ENCODE peak calls at places on chromosomes 5 and 9, in four cellular contexts. One of them, this sample, is unnamed.

GRCh38 chr9:120571443-120572257 is 8.3 kb downstream of the CDK5RAP2 start:
- DNase-seq in endodermal cell: no peak
- DNase-seq in left ventricle myocardium inferior: peak; percentile 67
- DNase-seq in iris pigment epithelial cell: no peak
- DNase-seq in this sample: no peak

GRCh38 chr9:98192503-98193335 is at the start of gene CORO2A:
- DNase-seq in endodermal cell: peak; percentile 95
- DNase-seq in left ventricle myocardium inferior: peak; percentile 75
- DNase-seq in iris pigment epithelial cell: peak; percentile 72
- DNase-seq in this sample: peak; percentile 91

GRCh38 chr5:159096555-159097460 is 2.9 kb downstream of the EBF1 start:
- DNase-seq in iris pigment epithelial cell: no peak
- DNase-seq in endodermal cell: peak; percentile 65
- DNase-seq in left ventricle myocardium inferior: no peak
- DNase-seq in this sample: no peak

GRCh38 chr5:154285661-154286408 is 95.3 kb downstream of the GALNT10 start:
- DNase-seq in left ventricle myocardium inferior: no peak
- DNase-seq in endodermal cell: peak; percentile 53
- DNase-seq in iris pigment epithelial cell: peak; percentile 55
- DNase-seq in this sample: peak; percentile 78

GRCh38 chr5:134132372-134133212 is 18.1 kb downstream of the TCF7 start:
- DNase-seq in left ventricle myocardium inferior: peak; percentile 9
- DNase-seq in endodermal cell: peak; percentile 76
- DNase-seq in iris pigment epithelial cell: no peak
- DNase-seq in this sample: no peak

GRCh38 chr5:16066320-16066719 is 113.3 kb downstream of the MARCHF11 start:
- DNase-seq in iris pigment epithelial cell: no peak
- DNase-seq in left ventricle myocardium inferior: no peak
- DNase-seq in endodermal cell: no peak
- DNase-seq in this sample: no peak

GRCh38 chr5:138706655-138707480 is 46.4 kb upstream of the CTNNA1 start:
- DNase-seq in endodermal cell: peak; percentile 60
- DNase-seq in left ventricle myocardium inferior: no peak
- DNase-seq in iris pigment epithelial cell: peak; percentile 86
- DNase-seq in this sample: peak; percentile 90

GRCh38 chr9:112890106-112891081 is at the start of gene SLC46A2:
- DNase-seq in left ventricle myocardium inferior: peak; percentile 37
- DNase-seq in endodermal cell: peak; percentile 80
- DNase-seq in iris pigment epithelial cell: no peak
- DNase-seq in this sample: peak; percentile 75

GRCh38 chr9:101791533-101791932 is 53.1 kb upstream of the GRIN3A start:
- DNase-seq in endodermal cell: no peak
- DNase-seq in left ventricle myocardium inferior: no peak
- DNase-seq in iris pigment epithelial cell: no peak
- DNase-seq in this sample: no peak

GRCh38 chr9:122941560-122942234 is 877 bp downstream of the RABGAP1 start:
- DNase-seq in left ventricle myocardium inferior: no peak
- DNase-seq in iris pigment epithelial cell: peak; percentile 76
- DNase-seq in endodermal cell: no peak
- DNase-seq in this sample: peak; percentile 57